ENCODE peak calls at places on chromosomes 11 and 22, in six cellular contexts. One of them, this sample, is unnamed.

GRCh38 chr11:87901366-87901765 is 273.9 kb downstream of the RAB38 start:
- DNase-seq in BE2C: no peak
- DNase-seq in AG09309: no peak
- DNase-seq in suprapubic skin: no peak
- DNase-seq in cardiac fibroblast: no peak
- DNase-seq in hepatocyte: no peak
- DNase-seq in this sample: no peak

GRCh38 chr11:67255864-67256263 is 10.4 kb upstream of the GRK2 start:
- DNase-seq in BE2C: no peak
- DNase-seq in AG09309: no peak
- DNase-seq in suprapubic skin: no peak
- DNase-seq in cardiac fibroblast: no peak
- DNase-seq in hepatocyte: no peak
- DNase-seq in this sample: no peak

GRCh38 chr11:36147491-36147890 is 141.7 kb downstream of the COMMD9 start:
- DNase-seq in BE2C: no peak
- DNase-seq in AG09309: no peak
- DNase-seq in suprapubic skin: no peak
- DNase-seq in cardiac fibroblast: no peak
- DNase-seq in hepatocyte: no peak
- DNase-seq in this sample: no peak

GRCh38 chr11:57214494-57214893 is 22.6 kb downstream of the APLNR start:
- DNase-seq in BE2C: no peak
- DNase-seq in AG09309: peak
- DNase-seq in suprapubic skin: no peak
- DNase-seq in cardiac fibroblast: peak
- DNase-seq in hepatocyte: peak
- DNase-seq in this sample: no peak

GRCh38 chr11:62573006-62573591 is 592 bp downstream of the EEF1G start:
- DNase-seq in BE2C: no peak
- DNase-seq in AG09309: no peak
- DNase-seq in suprapubic skin: no peak
- DNase-seq in cardiac fibroblast: no peak
- DNase-seq in hepatocyte: peak
- DNase-seq in this sample: no peak

GRCh38 chr22:46972256-46972655 is 209.8 kb downstream of the TBC1D22A start:
- DNase-seq in BE2C: no peak
- DNase-seq in AG09309: no peak
- DNase-seq in suprapubic skin: no peak
- DNase-seq in cardiac fibroblast: no peak
- DNase-seq in hepatocyte: no peak
- DNase-seq in this sample: no peak

GRCh38 chr11:120645639-120646038 is 134.1 kb downstream of the GRIK4 start:
- DNase-seq in BE2C: no peak
- DNase-seq in AG09309: no peak
- DNase-seq in suprapubic skin: no peak
- DNase-seq in cardiac fibroblast: no peak
- DNase-seq in hepatocyte: no peak
- DNase-seq in this sample: no peak

GRCh38 chr11:47271961-47272661 is 2.2 kb downstream of the MADD start:
- DNase-seq in BE2C: peak
- DNase-seq in AG09309: no peak
- DNase-seq in suprapubic skin: no peak
- DNase-seq in cardiac fibroblast: no peak
- DNase-seq in hepatocyte: no peak
- DNase-seq in this sample: no peak

GRCh38 chr11:74696932-74697687 is 34.1 kb downstream of the CHRDL2 start:
- DNase-seq in BE2C: no peak
- DNase-seq in AG09309: peak
- DNase-seq in suprapubic skin: peak
- DNase-seq in cardiac fibroblast: peak
- DNase-seq in hepatocyte: peak
- DNase-seq in this sample: peak

GRCh38 chr22:49647346-49648026 is 180.2 kb downstream of the BRD1 start:
- DNase-seq in BE2C: no peak
- DNase-seq in AG09309: no peak
- DNase-seq in suprapubic skin: no peak
- DNase-seq in cardiac fibroblast: no peak
- DNase-seq in hepatocyte: no peak
- DNase-seq in this sample: no peak

GRCh38 chr22:50627452-50627913 is 469 bp downstream of the ARSA start:
- DNase-seq in BE2C: peak
- DNase-seq in AG09309: no peak
- DNase-seq in suprapubic skin: peak
- DNase-seq in cardiac fibroblast: no peak
- DNase-seq in hepatocyte: no peak
- DNase-seq in this sample: no peak

GRCh38 chr11:111120691-111121090 is 124.8 kb upstream of the POU2AF2 start:
- DNase-seq in BE2C: no peak
- DNase-seq in AG09309: no peak
- DNase-seq in suprapubic skin: no peak
- DNase-seq in cardiac fibroblast: no peak
- DNase-seq in hepatocyte: no peak
- DNase-seq in this sample: no peak

GRCh38 chr11:69859275-69859934 is 40.2 kb upstream of the FGF3 start:
- DNase-seq in BE2C: no peak
- DNase-seq in AG09309: no peak
- DNase-seq in suprapubic skin: no peak
- DNase-seq in cardiac fibroblast: no peak
- DNase-seq in hepatocyte: no peak
- DNase-seq in this sample: no peak

GRCh38 chr11:69008774-69009440 is 4.1 kb downstream of the MRGPRF start:
- DNase-seq in BE2C: peak
- DNase-seq in AG09309: peak
- DNase-seq in suprapubic skin: peak
- DNase-seq in cardiac fibroblast: peak
- DNase-seq in hepatocyte: peak
- DNase-seq in this sample: peak

GRCh38 chr11:120172921-120173705 is 35.2 kb upstream of the TRIM29 start:
- DNase-seq in BE2C: no peak
- DNase-seq in AG09309: no peak
- DNase-seq in suprapubic skin: no peak
- DNase-seq in cardiac fibroblast: no peak
- DNase-seq in hepatocyte: no peak
- DNase-seq in this sample: peak

GRCh38 chr22:20607157-20607907 is 99.9 kb downstream of the MED15 start:
- DNase-seq in BE2C: peak
- DNase-seq in AG09309: no peak
- DNase-seq in suprapubic skin: no peak
- DNase-seq in cardiac fibroblast: no peak
- DNase-seq in hepatocyte: no peak
- DNase-seq in this sample: no peak

GRCh38 chr22:46104170-46104880 is 46.0 kb upstream of the PPARA start:
- DNase-seq in BE2C: peak
- DNase-seq in AG09309: no peak
- DNase-seq in suprapubic skin: no peak
- DNase-seq in cardiac fibroblast: no peak
- DNase-seq in hepatocyte: no peak
- DNase-seq in this sample: no peak

GRCh38 chr11:16217631-16218030 is 138.7 kb downstream of the SOX6 start:
- DNase-seq in BE2C: no peak
- DNase-seq in AG09309: no peak
- DNase-seq in suprapubic skin: no peak
- DNase-seq in cardiac fibroblast: no peak
- DNase-seq in hepatocyte: no peak
- DNase-seq in this sample: no peak

GRCh38 chr22:30628491-30628890 is 7.1 kb upstream of the SLC35E4 start:
- DNase-seq in BE2C: peak
- DNase-seq in AG09309: no peak
- DNase-seq in suprapubic skin: no peak
- DNase-seq in cardiac fibroblast: no peak
- DNase-seq in hepatocyte: no peak
- DNase-seq in this sample: no peak

GRCh38 chr11:6234314-6235031 is at the start of gene FHIP1B:
- DNase-seq in BE2C: peak
- DNase-seq in AG09309: peak
- DNase-seq in suprapubic skin: peak
- DNase-seq in cardiac fibroblast: peak
- DNase-seq in hepatocyte: peak
- DNase-seq in this sample: peak

GRCh38 chr11:6233984-6234313 is 487 bp downstream of the FHIP1B start:
- DNase-seq in BE2C: no peak
- DNase-seq in AG09309: no peak
- DNase-seq in suprapubic skin: no peak
- DNase-seq in cardiac fibroblast: no peak
- DNase-seq in hepatocyte: no peak
- DNase-seq in this sample: no peak

GRCh38 chr11:6237271-6237670 is 1.6 kb upstream of the CNGA4 start:
- DNase-seq in BE2C: no peak
- DNase-seq in AG09309: no peak
- DNase-seq in suprapubic skin: no peak
- DNase-seq in cardiac fibroblast: no peak
- DNase-seq in hepatocyte: no peak
- DNase-seq in this sample: no peak

GRCh38 chr11:6229911-6230310 is 4.5 kb downstream of the FHIP1B start:
- DNase-seq in BE2C: no peak
- DNase-seq in AG09309: no peak
- DNase-seq in suprapubic skin: no peak
- DNase-seq in cardiac fibroblast: no peak
- DNase-seq in hepatocyte: peak
- DNase-seq in this sample: no peak

DNA sequence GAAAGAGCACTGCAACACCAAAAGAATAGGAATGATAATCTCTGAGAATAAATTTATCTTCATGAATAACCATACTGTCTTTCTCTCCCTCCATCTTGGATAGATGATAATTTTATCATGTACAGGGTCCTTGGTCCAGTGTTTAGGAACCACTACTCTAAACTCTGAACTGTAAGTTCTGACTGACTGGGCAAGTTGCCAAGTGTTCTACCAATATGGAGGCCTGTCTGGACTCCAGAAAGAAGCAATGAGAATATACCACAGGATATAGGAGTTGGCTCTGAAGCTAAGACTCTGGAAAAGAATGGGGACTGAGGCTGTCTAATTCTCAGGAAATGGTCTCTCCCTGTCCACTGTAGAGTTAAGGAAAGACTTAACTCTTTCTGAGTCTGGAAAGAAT is 1.5 kb downstream of the FHIP1B start:
- DNase-seq in BE2C: no peak
- DNase-seq in AG09309: no peak
- DNase-seq in suprapubic skin: no peak
- DNase-seq in cardiac fibroblast: no peak
- DNase-seq in hepatocyte: no peak
- DNase-seq in this sample: no peak
- H3K4me3 ChIP-seq in BE2C: no peak
- H3K4me3 ChIP-seq in AG09309: no peak
- H3K4me3 ChIP-seq in suprapubic skin: no peak
- H3K4me3 ChIP-seq in cardiac fibroblast: no peak
- H3K4me3 ChIP-seq in hepatocyte: no peak
- H3K4me3 ChIP-seq in this sample: no peak

GRCh38 chr11:14891143-14892035 is 642 bp downstream of the CYP2R1 start:
- DNase-seq in BE2C: peak
- DNase-seq in AG09309: peak
- DNase-seq in suprapubic skin: peak
- DNase-seq in cardiac fibroblast: peak
- DNase-seq in hepatocyte: peak
- DNase-seq in this sample: peak
- H3K4me3 ChIP-seq in BE2C: peak
- H3K4me3 ChIP-seq in AG09309: peak
- H3K4me3 ChIP-seq in suprapubic skin: peak
- H3K4me3 ChIP-seq in cardiac fibroblast: peak
- H3K4me3 ChIP-seq in hepatocyte: peak
- H3K4me3 ChIP-seq in this sample: peak

GRCh38 chr22:43438666-43439347 is 27.0 kb downstream of the MPPED1 start:
- DNase-seq in BE2C: no peak
- DNase-seq in AG09309: no peak
- DNase-seq in suprapubic skin: peak
- DNase-seq in cardiac fibroblast: no peak
- DNase-seq in hepatocyte: no peak
- DNase-seq in this sample: no peak

GRCh38 chr22:43435851-43436535 is 24.2 kb downstream of the MPPED1 start:
- DNase-seq in BE2C: peak
- DNase-seq in AG09309: no peak
- DNase-seq in suprapubic skin: no peak
- DNase-seq in cardiac fibroblast: no peak
- DNase-seq in hepatocyte: no peak
- DNase-seq in this sample: no peak

GRCh38 chr22:43436536-43437267 is 24.9 kb downstream of the MPPED1 start:
- DNase-seq in BE2C: no peak
- DNase-seq in AG09309: no peak
- DNase-seq in suprapubic skin: no peak
- DNase-seq in cardiac fibroblast: no peak
- DNase-seq in hepatocyte: no peak
- DNase-seq in this sample: no peak

GRCh38 chr22:43439368-43440102 is 27.7 kb downstream of the MPPED1 start:
- DNase-seq in BE2C: no peak
- DNase-seq in AG09309: no peak
- DNase-seq in suprapubic skin: peak
- DNase-seq in cardiac fibroblast: no peak
- DNase-seq in hepatocyte: no peak
- DNase-seq in this sample: no peak

GRCh38 chr22:43437871-43438475 is 26.2 kb downstream of the MPPED1 start:
- DNase-seq in BE2C: no peak
- DNase-seq in AG09309: no peak
- DNase-seq in suprapubic skin: peak
- DNase-seq in cardiac fibroblast: no peak
- DNase-seq in hepatocyte: no peak
- DNase-seq in this sample: no peak
- H3K4me3 ChIP-seq in BE2C: no peak
- H3K4me3 ChIP-seq in AG09309: no peak
- H3K4me3 ChIP-seq in suprapubic skin: no peak
- H3K4me3 ChIP-seq in cardiac fibroblast: no peak
- H3K4me3 ChIP-seq in hepatocyte: no peak
- H3K4me3 ChIP-seq in this sample: no peak

GRCh38 chr11:10542776-10543175 is 1.8 kb upstream of the RNF141 start:
- DNase-seq in BE2C: no peak
- DNase-seq in AG09309: no peak
- DNase-seq in suprapubic skin: no peak
- DNase-seq in cardiac fibroblast: no peak
- DNase-seq in hepatocyte: no peak
- DNase-seq in this sample: no peak

GRCh38 chr11:10538924-10539323 is 2.1 kb downstream of the RNF141 start:
- DNase-seq in BE2C: no peak
- DNase-seq in AG09309: no peak
- DNase-seq in suprapubic skin: no peak
- DNase-seq in cardiac fibroblast: no peak
- DNase-seq in hepatocyte: no peak
- DNase-seq in this sample: no peak

GRCh38 chr11:10539339-10539738 is 1.6 kb downstream of the RNF141 start:
- DNase-seq in BE2C: no peak
- DNase-seq in AG09309: no peak
- DNase-seq in suprapubic skin: no peak
- DNase-seq in cardiac fibroblast: no peak
- DNase-seq in hepatocyte: no peak
- DNase-seq in this sample: no peak

GRCh38 chr11:10540915-10541591 is at the start of gene RNF141:
- DNase-seq in BE2C: peak
- DNase-seq in AG09309: peak
- DNase-seq in suprapubic skin: peak
- DNase-seq in cardiac fibroblast: peak
- DNase-seq in hepatocyte: peak
- DNase-seq in this sample: peak

DNA sequence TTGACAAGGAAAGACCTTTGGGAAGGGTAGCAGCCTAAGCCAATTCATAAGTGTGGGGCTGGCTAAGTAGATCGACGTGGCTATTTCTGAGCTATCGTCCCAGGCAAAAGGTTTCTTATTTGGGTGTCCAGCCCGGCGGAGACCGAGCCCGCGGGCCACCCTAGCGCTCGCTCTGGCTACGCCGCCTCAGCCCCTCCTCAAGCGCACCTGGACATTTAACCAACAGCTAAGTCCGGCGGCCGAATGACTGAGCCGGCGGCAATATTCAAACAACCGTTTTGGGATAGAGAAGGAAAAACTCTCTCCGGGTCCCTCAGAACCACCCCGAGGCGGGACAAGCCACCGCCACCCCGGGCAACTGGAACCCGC is 457 bp downstream of the RNF141 start:
- DNase-seq in BE2C: no peak
- DNase-seq in AG09309: no peak
- DNase-seq in suprapubic skin: no peak
- DNase-seq in cardiac fibroblast: peak
- DNase-seq in hepatocyte: peak
- DNase-seq in this sample: no peak
- H3K4me3 ChIP-seq in BE2C: peak
- H3K4me3 ChIP-seq in AG09309: peak
- H3K4me3 ChIP-seq in suprapubic skin: peak
- H3K4me3 ChIP-seq in cardiac fibroblast: peak
- H3K4me3 ChIP-seq in hepatocyte: peak
- H3K4me3 ChIP-seq in this sample: peak